ENCODE peak calls at places on chromosomes 16 and 17, in nine cellular contexts. D is NCI-H1436, W is SW480, P is AG08395, H is endodermal cell, E is aorta, R is non-pigmented ciliary epithelial cell, O is DMS79, Z is chondrocyte. S is an unnamed sample.

GRCh38 chr16:14641877-14642276 is 9.1 kb downstream of the BFAR start:
- DNase-seq in D (no peak), W (no peak), P (no peak), H (peak), E (no peak), R (no peak), O (no peak), Z (peak), S (no peak)

GRCh38 chr17:57338257-57338919 is 82.1 kb downstream of the MSI2 start:
- DNase-seq in D (no peak), W (no peak), P (no peak), H (no peak), E (no peak), R (no peak), O (no peak), Z (no peak), S (no peak)

GRCh38 chr17:58156839-58157803 is 8.9 kb downstream of the OR4D1 start:
- DNase-seq in D (peak), W (no peak), P (no peak), H (peak), E (peak), R (no peak), O (no peak), Z (no peak), S (no peak)

GRCh38 chr16:65010136-65010535 is 111.7 kb downstream of the CDH11 start:
- DNase-seq in D (no peak), W (no peak), P (no peak), H (no peak), E (no peak), R (no peak), O (no peak), Z (no peak), S (no peak)

GRCh38 chr17:1312261-1312870 is 32.9 kb downstream of the TRARG1 start:
- DNase-seq in D (peak), W (no peak), P (no peak), H (peak), E (no peak), R (no peak), O (no peak), Z (no peak), S (no peak)

GRCh38 chr16:9820481-9821246 is 361.6 kb downstream of the GRIN2A start:
- DNase-seq in D (no peak), W (no peak), P (no peak), H (peak), E (no peak), R (no peak), O (no peak), Z (no peak), S (no peak)

GRCh38 chr17:43803758-43804157 is 23.5 kb downstream of the CFAP97D1 start:
- DNase-seq in D (no peak), W (no peak), P (peak), H (peak), E (no peak), R (no peak), O (no peak), Z (no peak), S (no peak)

GRCh38 chr17:31094600-31095238 is at the start of gene NF1:
- DNase-seq in D (peak), W (peak), P (peak), H (peak), E (peak), R (peak), O (peak), Z (peak), S (peak)

GRCh38 chr16:3058173-3059030 is 7.0 kb upstream of the IL32 start:
- DNase-seq in D (peak), W (no peak), P (no peak), H (peak), E (no peak), R (no peak), O (no peak), Z (no peak), S (peak)

GRCh38 chr17:55086635-55087058 is 118.1 kb downstream of the STXBP4 start:
- DNase-seq in D (no peak), W (no peak), P (peak), H (no peak), E (no peak), R (peak), O (no peak), Z (no peak), S (no peak)

GRCh38 chr17:29664743-29665479 is 42.2 kb upstream of the CORO6 start:
- DNase-seq in D (no peak), W (peak), P (peak), H (no peak), E (no peak), R (no peak), O (no peak), Z (no peak), S (no peak)

GRCh38 chr17:77223642-77224420 is 83.1 kb downstream of the SEC14L1 start:
- DNase-seq in D (no peak), W (no peak), P (no peak), H (no peak), E (no peak), R (no peak), O (no peak), Z (peak), S (no peak)

GRCh38 chr16:2160915-2161551 is 5.5 kb downstream of the TRAF7 start:
- DNase-seq in D (no peak), W (no peak), P (peak), H (no peak), E (no peak), R (no peak), O (no peak), Z (no peak), S (no peak)

GRCh38 chr17:69375229-69375628 is 39.3 kb upstream of the MAP2K6 start:
- DNase-seq in D (no peak), W (no peak), P (no peak), H (no peak), E (no peak), R (no peak), O (no peak), Z (no peak), S (no peak)

GRCh38 chr17:68314916-68315535 is 23.7 kb downstream of the ARSG start:
- DNase-seq in D (no peak), W (no peak), P (no peak), H (no peak), E (no peak), R (no peak), O (no peak), Z (no peak), S (no peak)

GRCh38 chr17:82392209-82392920 is 20.8 kb downstream of the UTS2R start:
- DNase-seq in D (no peak), W (no peak), P (no peak), H (no peak), E (no peak), R (no peak), O (no peak), Z (no peak), S (no peak)

GRCh38 chr17:909642-910323 is 69.8 kb downstream of the NXN start:
- DNase-seq in D (no peak), W (no peak), P (peak), H (no peak), E (no peak), R (no peak), O (no peak), Z (no peak), S (no peak)

GRCh38 chr16:566475-567361 is at the start of gene NHLRC4:
- DNase-seq in D (peak), W (no peak), P (peak), H (peak), E (no peak), R (no peak), O (no peak), Z (no peak), S (peak)

GRCh38 chr16:88297178-88297720 is 85.5 kb upstream of the ZNF469 start:
- DNase-seq in D (no peak), W (no peak), P (no peak), H (no peak), E (peak), R (no peak), O (no peak), Z (peak), S (no peak)

GRCh38 chr17:35555695-35556094 is 4.9 kb downstream of the SLFN14 start:
- DNase-seq in D (no peak), W (no peak), P (no peak), H (no peak), E (no peak), R (no peak), O (no peak), Z (no peak), S (no peak)

GRCh38 chr16:51870460-51870859 is 676.5 kb downstream of the TOX3 start:
- DNase-seq in D (no peak), W (no peak), P (no peak), H (no peak), E (no peak), R (no peak), O (no peak), Z (no peak), S (no peak)

GRCh38 chr16:9134739-9135138 is 43.3 kb downstream of the HAPSTR1 start:
- DNase-seq in D (peak), W (peak), P (peak), H (peak), E (peak), R (no peak), O (peak), Z (peak), S (no peak)

GRCh38 chr17:18177137-18177536 is 6.5 kb upstream of the ALKBH5 start:
- DNase-seq in D (no peak), W (no peak), P (no peak), H (no peak), E (no peak), R (no peak), O (no peak), Z (no peak), S (no peak)

GRCh38 chr16:82585675-82586074 is 41.1 kb upstream of the CDH13 start:
- DNase-seq in D (no peak), W (no peak), P (peak), H (no peak), E (no peak), R (peak), O (no peak), Z (no peak), S (no peak)

GRCh38 chr16:50467559-50467942 is 80.6 kb upstream of the NKD1 start:
- DNase-seq in D (no peak), W (no peak), P (no peak), H (no peak), E (no peak), R (no peak), O (no peak), Z (no peak), S (no peak)

GRCh38 chr16:59614466-59615240 is 880.5 kb upstream of the GOT2 start:
- DNase-seq in D (no peak), W (no peak), P (no peak), H (no peak), E (no peak), R (no peak), O (no peak), Z (no peak), S (no peak)

GRCh38 chr17:80108321-80108971 is 7.1 kb downstream of the GAA start:
- DNase-seq in D (no peak), W (no peak), P (no peak), H (no peak), E (peak), R (no peak), O (no peak), Z (peak), S (peak)

GRCh38 chr16:30399435-30400186 is 4.4 kb downstream of the ZNF48 start:
- DNase-seq in D (no peak), W (no peak), P (no peak), H (peak), E (no peak), R (no peak), O (no peak), Z (no peak), S (no peak)

GRCh38 chr16:383326-384020 is 1.7 kb upstream of the PGAP6 start:
- DNase-seq in D (no peak), W (peak), P (no peak), H (peak), E (no peak), R (no peak), O (no peak), Z (no peak), S (peak)